ENCODE peak calls at places on chromosomes 3 and 15, in four cellular contexts. T is fibroblast of lung, J is glutamatergic neuron, Q is H9. S is an unnamed sample.

GRCh38 chr3:127833281-127834032 is 11.1 kb upstream of the MGLL start:
- DNase-seq in T (no peak), J (no peak), Q (peak), S (peak)

GRCh38 chr15:83327041-83327440 is 42.6 kb upstream of the BNC1 start:
- DNase-seq in T (no peak), J (no peak), Q (no peak), S (no peak)

GRCh38 chr3:193014961-193015360 is 97.3 kb upstream of the MB21D2 start:
- DNase-seq in T (no peak), J (no peak), Q (no peak), S (no peak)

GRCh38 chr3:169813757-169814517 is 1.2 kb upstream of the LRRC34 start:
- DNase-seq in T (no peak), J (no peak), Q (peak), S (peak)

GRCh38 chr3:20811631-20812030 is 625.6 kb upstream of the SGO1 start:
- DNase-seq in T (no peak), J (no peak), Q (no peak), S (no peak)

GRCh38 chr3:195813916-195814486 is 2.3 kb upstream of the MUC4 start:
- DNase-seq in T (no peak), J (no peak), Q (peak), S (no peak)

GRCh38 chr3:11976976-11977375 is 27.2 kb upstream of the SYN2 start:
- DNase-seq in T (no peak), J (no peak), Q (no peak), S (no peak)

GRCh38 chr3:142929109-142929508 is 34.4 kb downstream of the PAQR9 start:
- DNase-seq in T (peak), J (peak), Q (peak), S (peak)

GRCh38 chr15:73957276-73957675 is 31.0 kb downstream of the LOXL1 start:
- DNase-seq in T (no peak), J (no peak), Q (no peak), S (no peak)

GRCh38 chr3:66037330-66037985 is 1.3 kb downstream of the MAGI1 start:
- DNase-seq in T (peak), J (peak), Q (peak), S (peak)

GRCh38 chr3:129525341-129525968 is 3.0 kb upstream of the RHO start:
- DNase-seq in T (peak), J (no peak), Q (no peak), S (no peak)

GRCh38 chr3:53794597-53794996 is 51.6 kb downstream of the CHDH start:
- DNase-seq in T (peak), J (no peak), Q (no peak), S (no peak)

GRCh38 chr15:38996111-38996541 is 431.5 kb upstream of the RASGRP1 start:
- DNase-seq in T (peak), J (no peak), Q (no peak), S (no peak)

GRCh38 chr3:172709776-172710708 is 825 bp downstream of the NCEH1 start:
- DNase-seq in T (peak), J (peak), Q (peak), S (peak)

GRCh38 chr3:113287818-113288648 is 76.7 kb downstream of the BOC start:
- DNase-seq in T (peak), J (peak), Q (no peak), S (no peak)

GRCh38 chr3:159170436-159171003 is 368.7 kb downstream of the MFSD1 start:
- DNase-seq in T (peak), J (no peak), Q (no peak), S (no peak)

GRCh38 chr15:48507416-48508065 is 138.0 kb downstream of the FBN1 start:
- DNase-seq in T (peak), J (no peak), Q (peak), S (no peak)

GRCh38 chr3:155554777-155555445 is 190.0 kb downstream of the PLCH1 start:
- DNase-seq in T (no peak), J (no peak), Q (no peak), S (no peak)

GRCh38 chr3:57382933-57383332 is 90.4 kb upstream of the ASB14 start:
- DNase-seq in T (peak), J (no peak), Q (no peak), S (no peak)

GRCh38 chr3:170049146-170050000 is 11.6 kb downstream of the GPR160 start:
- DNase-seq in T (peak), J (no peak), Q (no peak), S (peak)

GRCh38 chr3:46184469-46184868 is 23.6 kb downstream of the CCR1 start:
- DNase-seq in T (peak), J (no peak), Q (no peak), S (no peak)

GRCh38 chr15:63593705-63594671 is 3.2 kb upstream of the FBXL22 start:
- DNase-seq in T (no peak), J (no peak), Q (no peak), S (no peak)

GRCh38 chr15:68843425-68844311 is 23.0 kb upstream of the ANP32A start:
- DNase-seq in T (peak), J (peak), Q (peak), S (no peak)

GRCh38 chr3:40186508-40186907 is 123.0 kb upstream of the EIF1B start:
- DNase-seq in T (no peak), J (no peak), Q (no peak), S (peak)

GRCh38 chr3:124429129-124429815 is 301.0 kb upstream of the UMPS start:
- DNase-seq in T (peak), J (no peak), Q (no peak), S (no peak)

GRCh38 chr3:157532529-157533297 is 29.5 kb upstream of the VEPH1 start:
- DNase-seq in T (peak), J (no peak), Q (peak), S (no peak)

GRCh38 chr15:37099321-37100108 is 834 bp downstream of the MEIS2 start:
- DNase-seq in T (peak), J (no peak), Q (no peak), S (no peak)

GRCh38 chr15:74674161-74674560 is 21.7 kb downstream of the EDC3 start:
- DNase-seq in T (no peak), J (no peak), Q (no peak), S (no peak)

GRCh38 chr15:101170568-101171350 is 81.1 kb downstream of the CHSY1 start:
- DNase-seq in T (peak), J (no peak), Q (no peak), S (no peak)

GRCh38 chr3:194387926-194388418 is 11.1 kb downstream of the GP5 start:
- DNase-seq in T (no peak), J (no peak), Q (no peak), S (no peak)

GRCh38 chr3:161372321-161373260 is 1.3 kb upstream of the SPTSSB start:
- DNase-seq in T (peak), J (peak), Q (peak), S (peak)

GRCh38 chr3:143207338-143207961 is 87.9 kb downstream of the CHST2 start:
- DNase-seq in T (peak), J (no peak), Q (no peak), S (no peak)

GRCh38 chr3:182241777-182242556 is 530.2 kb downstream of the SOX2 start:
- DNase-seq in T (peak), J (no peak), Q (no peak), S (no peak)

GRCh38 chr3:107598926-107599754 is 76.4 kb downstream of the BBX start:
- DNase-seq in T (peak), J (peak), Q (peak), S (no peak)

GRCh38 chr15:100958326-100959065 is 39.3 kb downstream of the LRRK1 start:
- DNase-seq in T (peak), J (no peak), Q (no peak), S (no peak)

GRCh38 chr15:70726753-70727152 is 36.6 kb downstream of the UACA start:
- DNase-seq in T (peak), J (no peak), Q (no peak), S (no peak)

GRCh38 chr15:56735589-56735988 is 2.3 kb upstream of the ZNF280D start:
- DNase-seq in T (no peak), J (no peak), Q (no peak), S (no peak)
- TF ChIP-seq CTCF in T (no peak), J (no peak), Q (no peak), S (no peak)

GRCh38 chr15:78264304-78265136 is at the start of gene DNAJA4:
- DNase-seq in T (peak), J (peak), Q (peak), S (peak)
- TF ChIP-seq CTCF in T (no peak), J (no peak), Q (no peak), S (no peak)

DNA sequence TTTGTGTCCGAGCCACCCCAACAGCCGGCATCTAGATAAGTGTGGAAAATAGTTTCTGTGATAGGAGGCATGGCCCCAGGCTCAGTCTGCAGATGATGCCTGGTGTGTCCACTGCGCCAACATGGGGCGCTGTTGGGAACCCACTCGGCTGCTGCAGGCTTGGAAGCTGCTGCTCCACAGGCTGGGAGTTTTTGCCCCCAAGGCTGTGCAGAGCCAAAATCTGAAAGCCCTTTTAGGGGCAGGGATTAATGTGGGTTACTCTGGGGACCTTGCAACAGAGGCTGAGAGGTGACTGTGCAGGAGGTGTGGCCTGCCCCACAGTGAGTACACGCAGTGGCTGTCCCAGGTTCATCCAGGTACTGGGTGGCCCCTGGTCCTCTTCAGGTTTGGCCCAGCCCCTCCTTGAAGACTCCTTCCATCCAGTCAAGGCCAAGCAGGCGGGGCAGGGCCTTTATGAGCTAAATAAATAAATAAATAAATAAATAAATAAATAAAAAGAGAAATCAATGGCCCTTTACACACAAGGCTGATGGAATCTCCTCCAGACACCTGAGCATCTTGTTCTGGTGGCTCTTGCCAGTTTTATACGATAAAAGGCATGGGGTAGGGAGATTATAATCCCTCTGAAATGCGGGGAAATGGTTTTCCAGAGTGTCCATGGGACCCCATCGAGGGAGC is 73.8 kb downstream of the AAGAB start:
- DNase-seq in T (no peak), J (no peak), Q (peak), S (no peak)
- TF ChIP-seq CTCF in T (no peak), J (no peak), Q (peak), S (no peak)

DNA sequence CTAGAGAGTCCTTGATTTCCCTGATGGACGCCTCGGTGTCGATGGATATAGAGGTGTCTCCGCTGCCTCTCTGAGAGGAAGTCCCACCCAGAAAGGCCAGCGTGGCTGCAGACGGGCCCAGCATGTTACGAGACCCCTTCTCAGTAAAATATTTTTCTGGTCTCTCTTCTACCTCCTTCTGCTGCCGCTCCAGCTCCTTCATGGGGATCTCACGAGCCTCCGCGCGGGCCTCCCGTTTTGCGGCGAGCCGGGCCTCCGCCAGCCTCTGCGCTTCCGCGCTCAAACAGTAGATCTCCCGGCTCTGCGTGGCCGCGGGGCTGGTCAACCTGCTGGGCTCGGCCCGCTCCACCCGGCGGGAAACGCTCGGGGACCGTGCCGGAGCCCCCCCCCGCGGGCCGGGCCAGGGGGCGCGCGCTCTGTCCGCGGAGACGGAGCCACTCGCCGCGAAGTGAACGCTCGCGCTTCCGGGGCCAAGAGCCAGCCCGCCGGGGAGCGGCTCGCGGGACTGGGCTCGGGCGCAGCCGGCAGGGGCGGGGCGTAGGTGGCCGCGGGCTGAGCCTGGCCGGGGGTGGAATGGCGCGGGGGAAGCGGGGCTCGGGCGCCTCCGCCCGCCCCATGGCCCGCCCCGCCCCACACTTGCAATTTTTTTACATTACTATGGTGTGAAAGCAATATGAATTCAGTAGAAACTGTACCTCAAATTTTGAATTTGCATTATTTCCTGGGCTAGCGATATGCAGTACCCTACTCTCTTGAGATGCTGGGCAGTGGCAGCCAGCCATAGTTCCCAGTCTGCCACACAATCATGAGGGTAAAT is 10.2 kb upstream of the KCNMB3 start:
- DNase-seq in T (peak), J (peak), Q (peak), S (peak)
- TF ChIP-seq CTCF in T (no peak), J (no peak), Q (no peak), S (no peak)

GRCh38 chr15:92095691-92096090 is 242.2 kb downstream of the SLCO3A1 start:
- DNase-seq in T (no peak), J (no peak), Q (no peak), S (no peak)

GRCh38 chr15:92092391-92092790 is 238.9 kb downstream of the SLCO3A1 start:
- DNase-seq in T (no peak), J (no peak), Q (no peak), S (no peak)

GRCh38 chr15:92087211-92087610 is 233.7 kb downstream of the SLCO3A1 start:
- DNase-seq in T (no peak), J (no peak), Q (no peak), S (no peak)

DNA sequence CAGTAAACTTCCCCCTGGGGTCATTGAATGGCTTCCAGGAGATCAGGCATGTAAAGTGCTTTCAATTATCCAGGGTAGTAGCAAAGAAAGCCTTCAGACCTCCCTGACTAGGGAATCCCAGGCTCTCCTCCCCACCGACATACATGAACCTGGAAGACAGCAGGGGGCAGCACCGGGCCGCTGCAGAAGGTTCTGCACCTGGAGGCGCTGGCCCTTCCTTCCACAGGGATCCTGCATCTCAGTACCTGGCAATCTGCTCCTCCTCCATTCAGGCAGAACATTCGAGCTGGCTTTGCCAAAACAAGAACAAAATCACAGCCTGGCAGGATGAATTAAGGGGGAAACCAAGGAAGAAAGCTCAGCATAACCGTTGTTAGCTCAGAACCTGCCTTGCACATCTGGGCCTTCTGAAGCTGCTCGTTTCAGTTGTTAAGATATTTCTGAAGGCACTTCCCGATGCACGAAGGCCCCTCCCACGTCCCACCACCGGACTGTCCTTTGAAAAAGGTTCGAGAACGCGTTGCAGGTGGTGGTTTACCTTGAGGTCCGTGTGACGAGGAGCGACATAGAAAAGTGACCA is 237.7 kb downstream of the SLCO3A1 start:
- DNase-seq in T (peak), J (peak), Q (peak), S (peak)
- TF ChIP-seq CTCF in T (peak), J (peak), Q (peak), S (peak)

GRCh38 chr3:114314259-114314658 is 20.4 kb downstream of the TIGIT start:
- DNase-seq in T (no peak), J (no peak), Q (no peak), S (no peak)

GRCh38 chr3:114308830-114309229 is 15.0 kb downstream of the TIGIT start:
- DNase-seq in T (no peak), J (no peak), Q (no peak), S (no peak)

GRCh38 chr3:114318295-114318694 is 24.5 kb downstream of the TIGIT start:
- DNase-seq in T (no peak), J (no peak), Q (no peak), S (no peak)

GRCh38 chr3:114310701-114311100 is 16.9 kb downstream of the TIGIT start:
- DNase-seq in T (no peak), J (no peak), Q (no peak), S (no peak)

GRCh38 chr3:114313426-114313825 is 19.6 kb downstream of the TIGIT start:
- DNase-seq in T (no peak), J (no peak), Q (no peak), S (no peak)
- TF ChIP-seq CTCF in T (no peak), J (no peak), Q (no peak), S (no peak)

GRCh38 chr3:9503283-9503682 is 50.3 kb downstream of the LHFPL4 start:
- DNase-seq in T (peak), J (peak), Q (peak), S (peak)
- TF ChIP-seq CTCF in T (peak), J (peak), Q (peak), S (no peak)

DNA sequence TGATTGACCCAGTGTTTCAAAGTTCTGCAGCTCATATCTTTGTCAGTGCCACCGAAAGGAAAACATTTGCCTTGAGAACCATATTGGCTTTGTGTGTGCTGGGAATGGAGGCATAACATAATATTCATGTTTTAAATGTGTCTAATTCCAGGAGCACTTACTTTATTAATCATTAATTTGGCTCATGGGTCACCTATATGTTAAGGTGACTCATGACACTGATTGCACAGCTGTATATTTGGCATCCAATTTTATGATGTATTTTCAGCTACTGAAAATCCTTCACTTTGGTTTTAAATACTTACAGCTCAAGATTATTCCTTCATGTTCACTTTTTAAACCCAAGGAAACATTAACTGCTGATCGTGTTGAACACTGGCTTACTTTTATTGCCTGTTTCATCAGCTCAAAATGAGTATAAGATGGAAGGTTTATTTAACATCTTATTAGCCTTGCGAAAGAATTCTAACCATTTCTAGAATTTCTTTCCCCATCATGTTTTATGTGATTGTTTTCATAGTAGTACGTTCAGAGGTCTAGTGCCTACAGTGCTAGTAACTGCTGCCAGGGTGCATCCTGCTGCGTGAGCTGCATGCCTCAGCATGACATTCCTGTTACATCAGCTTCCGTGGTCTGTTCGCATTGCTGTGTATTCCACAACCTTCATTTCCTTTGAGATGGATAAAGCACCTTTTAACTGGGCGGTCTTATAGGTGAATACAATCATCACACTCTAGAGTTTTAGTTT is 63.7 kb downstream of the LRCH3 start:
- DNase-seq in T (peak), J (no peak), Q (peak), S (no peak)
- TF ChIP-seq CTCF in T (no peak), J (no peak), Q (no peak), S (no peak)

S was measured in stomach.